ENCODE peak calls at places on chromosome 6, in four cellular contexts. R is lower lobe of right lung, H is endodermal cell, I is transverse colon. A is an unnamed sample. For H3K4me1, the result is how much of the 10 kb centered on the place peaks cover.

GRCh38 chr6:46062312-46062711 is 46.7 kb upstream of the CLIC5 start:
- DNase-seq in H (no peak), R (peak), I (peak), A (peak)

GRCh38 chr6:39923394-39923793 is 10.9 kb downstream of the MOCS1 start:
- DNase-seq in H (no peak), I (peak), R (peak), A (no peak)

GRCh38 chr6:112016335-112016734 is 37.6 kb upstream of the CCN6 start:
- DNase-seq in H (no peak), I (no peak), R (no peak), A (peak)

GRCh38 chr6:129498950-129499870 is 210.8 kb downstream of the ARHGAP18 start:
- DNase-seq in R (no peak), H (peak), I (no peak), A (peak)

GRCh38 chr6:70503813-70504465 is 62.8 kb upstream of the SDHAF4 start:
- DNase-seq in H (no peak), I (no peak), R (no peak), A (peak)

GRCh38 chr6:132902866-132903265 is 88.5 kb downstream of the RPS12 start:
- DNase-seq in R (no peak), I (no peak), H (no peak), A (no peak)

GRCh38 chr6:90397929-90398674 is 101.5 kb upstream of the BACH2 start:
- DNase-seq in I (no peak), H (peak), R (no peak), A (peak)

GRCh38 chr6:138099832-138100231 is 7.4 kb downstream of the PERP start:
- DNase-seq in I (no peak), H (no peak), R (no peak), A (peak)

GRCh38 chr6:134003542-134003951 is 48.9 kb downstream of the SLC2A12 start:
- DNase-seq in I (no peak), R (no peak), H (no peak), A (no peak)

GRCh38 chr6:1039746-1040145 is 272.2 kb upstream of the FOXQ1 start:
- DNase-seq in H (no peak), R (no peak), I (no peak), A (no peak)

GRCh38 chr6:121482004-121482693 is 46.7 kb downstream of the GJA1 start:
- DNase-seq in H (no peak), I (no peak), R (no peak), A (peak)

GRCh38 chr6:126625019-126625418 is 285.1 kb downstream of the CENPW start:
- DNase-seq in I (no peak), H (peak), R (no peak), A (peak)

GRCh38 chr6:119273799-119274595 is 75.6 kb downstream of the MAN1A1 start:
- DNase-seq in R (no peak), H (no peak), I (no peak), A (no peak)

GRCh38 chr6:41430875-41431274 is 95.5 kb downstream of the NCR2 start:
- DNase-seq in H (no peak), R (peak), I (no peak), A (peak)

GRCh38 chr6:30322527-30323501 is 3.9 kb upstream of the TRIM39 start:
- DNase-seq in R (no peak), H (no peak), I (no peak), A (no peak)

GRCh38 chr6:5484692-5485091 is 223.4 kb downstream of the FARS2 start:
- DNase-seq in I (no peak), H (no peak), R (no peak), A (no peak)

GRCh38 chr6:79702701-79703100 is 71.6 kb downstream of the SH3BGRL2 start:
- DNase-seq in H (no peak), R (no peak), I (no peak), A (no peak)

GRCh38 chr6:92024071-92024470 is 1395.3 kb downstream of the EPHA7 start:
- DNase-seq in R (no peak), H (no peak), I (no peak), A (no peak)

GRCh38 chr6:155260686-155261085 is 3.1 kb upstream of the CLDN20 start:
- DNase-seq in I (no peak), R (no peak), H (no peak), A (no peak)

GRCh38 chr6:112253842-112254816 is at the start of gene LAMA4:
- DNase-seq in H (peak), I (peak), R (peak), A (no peak)

GRCh38 chr6:17289491-17290106 is 8.4 kb downstream of the RBM24 start:
- DNase-seq in H (no peak), I (peak), R (peak), A (no peak)

GRCh38 chr6:134436281-134436815 is 118.4 kb upstream of the SGK1 start:
- DNase-seq in H (no peak), I (peak), R (peak), A (peak)

GRCh38 chr6:40831381-40831780 is 207.6 kb downstream of the UNC5CL start:
- DNase-seq in R (no peak), H (no peak), I (no peak), A (no peak)

DNA sequence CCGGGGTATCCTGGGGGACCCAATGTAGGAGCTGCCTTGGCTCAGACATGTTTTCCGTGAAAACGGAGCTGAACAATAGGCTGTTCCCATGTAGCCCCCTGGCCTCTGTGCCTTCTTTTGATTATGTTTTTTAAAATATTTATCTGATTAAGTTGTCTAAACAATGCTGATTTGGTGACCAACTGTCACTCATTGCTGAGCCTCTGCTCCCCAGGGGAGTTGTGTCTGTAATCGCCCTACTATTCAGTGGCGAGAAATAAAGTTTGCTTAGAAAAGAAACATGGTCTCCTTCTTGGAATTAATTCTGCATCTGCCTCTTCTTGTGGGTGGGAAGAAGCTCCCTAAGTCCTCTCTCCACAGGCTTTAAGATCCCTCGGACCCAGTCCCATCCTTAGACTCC is 2.7 kb downstream of the TNF start:
- DNase-seq in H (peak), I (no peak), R (no peak), A (no peak)
- H3K4me1 ChIP-seq in H (under half), I (under half), R (under half), A (under half)

GRCh38 chr6:23547851-23548250 is 578.2 kb upstream of the NRSN1 start:
- DNase-seq in I (no peak), H (peak), R (no peak), A (no peak)
- TF ChIP-seq CTCF in I (no peak), H (peak), R (no peak), A (peak)

GRCh38 chr6:150590448-150590847 is 9.2 kb upstream of the PLEKHG1 start:
- DNase-seq in R (no peak), I (no peak), H (no peak), A (peak)
- H3K4me1 ChIP-seq in R (under half), I (under half), H (under half), A (under half)

GRCh38 chr6:62707156-62707555 is 421.1 kb upstream of the KHDRBS2 start:
- DNase-seq in I (no peak), R (no peak), H (peak), A (no peak)
- TF ChIP-seq CTCF in I (no peak), R (no peak), H (peak), A (no peak)

DNA sequence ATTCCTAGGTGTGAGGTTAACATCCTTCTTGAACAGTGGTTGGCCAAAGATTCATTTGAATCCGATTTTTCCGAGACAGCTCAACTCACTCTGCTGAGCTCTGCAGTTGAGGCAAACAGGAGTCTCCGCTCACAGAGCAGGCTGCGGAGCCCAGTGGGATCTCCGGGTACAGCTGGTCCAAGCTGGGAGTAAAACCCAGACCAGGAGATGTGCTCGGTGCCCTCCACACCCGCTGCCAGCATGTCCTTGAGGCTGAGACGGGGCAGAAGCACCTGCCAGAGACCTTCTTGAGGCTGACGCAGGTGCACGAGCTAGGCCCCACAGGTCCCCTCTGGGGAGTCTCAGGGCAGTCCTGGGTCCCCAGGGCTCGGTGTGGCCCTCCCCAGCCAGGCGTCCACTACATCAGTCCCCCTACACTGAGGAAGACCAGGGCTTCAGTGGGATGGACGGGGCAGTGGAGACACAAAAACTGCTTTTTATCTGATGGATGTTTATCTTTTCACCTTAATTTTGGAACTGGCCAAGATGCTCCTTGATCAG is 119.0 kb downstream of the AGPAT4 start:
- DNase-seq in I (no peak), R (no peak), H (no peak), A (no peak)
- H3K4me1 ChIP-seq in I (under half), R (under half), H (under half), A (under half)

DNA sequence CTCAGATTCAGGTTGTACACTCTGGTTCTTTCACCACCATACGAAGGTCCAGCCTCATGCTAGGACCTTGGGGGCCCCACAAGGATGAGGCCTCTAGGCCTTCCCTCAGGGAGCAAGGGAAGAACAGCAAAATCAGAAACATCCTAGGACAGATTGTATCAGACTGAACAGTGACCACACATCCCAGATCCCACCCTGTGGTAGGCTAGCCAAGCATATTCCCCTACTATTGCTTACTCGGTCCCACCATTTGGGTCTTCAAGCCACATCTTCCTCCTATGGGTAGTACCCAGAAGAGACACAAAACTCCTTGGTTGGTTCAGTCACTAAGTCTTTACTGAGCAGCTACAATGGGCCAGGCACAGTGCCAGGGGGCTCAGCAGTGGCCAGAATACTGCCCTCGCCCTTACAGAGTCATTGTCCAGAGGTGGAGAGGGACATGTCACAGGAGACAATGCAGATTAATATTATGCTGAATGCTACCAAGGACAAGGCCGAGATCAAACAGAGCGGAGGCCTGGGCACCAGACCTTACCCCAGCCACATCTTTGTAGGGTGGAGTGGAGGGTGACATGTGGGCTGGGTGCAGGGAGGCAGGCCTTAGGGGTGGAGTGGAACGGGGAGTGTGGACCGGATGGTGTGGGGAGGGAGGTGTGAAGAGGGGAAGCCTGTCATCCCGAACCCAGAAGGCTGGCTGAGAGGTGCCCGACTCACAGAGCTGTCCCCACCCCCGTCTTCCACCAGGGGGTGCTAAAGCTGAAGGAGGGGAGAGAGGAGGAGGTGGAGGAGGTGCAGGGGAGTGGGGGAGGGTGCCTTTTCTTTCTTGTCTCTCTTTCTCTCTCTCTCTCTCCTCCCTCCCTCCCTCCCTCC is 6.8 kb upstream of the MAPK13 start:
- DNase-seq in H (peak), I (peak), R (peak), A (peak)
- TF ChIP-seq CTCF in H (peak), I (peak), R (peak), A (peak)

GRCh38 chr6:163708459-163708858 is 293.9 kb downstream of the QKI start:
- DNase-seq in I (peak), H (no peak), R (no peak), A (no peak)

GRCh38 chr6:163702736-163703135 is 288.2 kb downstream of the QKI start:
- DNase-seq in I (no peak), R (no peak), H (no peak), A (no peak)

GRCh38 chr6:163707385-163708355 is 293.2 kb downstream of the QKI start:
- DNase-seq in R (no peak), H (no peak), I (no peak), A (no peak)

GRCh38 chr6:163706688-163707087 is 292.2 kb downstream of the QKI start:
- DNase-seq in I (no peak), R (no peak), H (no peak), A (no peak)

DNA sequence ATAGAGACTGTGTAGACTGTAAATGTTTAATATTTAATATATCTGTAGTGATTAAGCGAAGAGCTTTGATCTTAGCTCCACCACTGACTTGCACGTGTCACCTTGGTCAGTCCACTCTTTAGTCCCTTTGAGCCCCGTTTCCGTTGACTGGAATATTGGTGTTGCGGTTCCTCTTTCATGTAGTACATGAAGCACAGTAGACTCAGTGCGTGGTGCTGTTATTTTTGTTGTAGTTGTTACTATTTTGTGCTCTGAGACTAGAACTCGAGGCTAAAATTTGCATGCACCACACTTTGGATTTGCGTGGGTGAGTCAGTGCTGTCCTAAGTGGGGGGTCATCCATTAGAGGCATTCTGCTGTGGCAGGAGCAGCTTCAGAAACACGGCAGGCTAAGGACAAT is 291.4 kb downstream of the QKI start:
- DNase-seq in R (no peak), I (peak), H (no peak), A (no peak)
- H3K4me1 ChIP-seq in R (half or more), I (under half), H (under half), A (under half)

DNA sequence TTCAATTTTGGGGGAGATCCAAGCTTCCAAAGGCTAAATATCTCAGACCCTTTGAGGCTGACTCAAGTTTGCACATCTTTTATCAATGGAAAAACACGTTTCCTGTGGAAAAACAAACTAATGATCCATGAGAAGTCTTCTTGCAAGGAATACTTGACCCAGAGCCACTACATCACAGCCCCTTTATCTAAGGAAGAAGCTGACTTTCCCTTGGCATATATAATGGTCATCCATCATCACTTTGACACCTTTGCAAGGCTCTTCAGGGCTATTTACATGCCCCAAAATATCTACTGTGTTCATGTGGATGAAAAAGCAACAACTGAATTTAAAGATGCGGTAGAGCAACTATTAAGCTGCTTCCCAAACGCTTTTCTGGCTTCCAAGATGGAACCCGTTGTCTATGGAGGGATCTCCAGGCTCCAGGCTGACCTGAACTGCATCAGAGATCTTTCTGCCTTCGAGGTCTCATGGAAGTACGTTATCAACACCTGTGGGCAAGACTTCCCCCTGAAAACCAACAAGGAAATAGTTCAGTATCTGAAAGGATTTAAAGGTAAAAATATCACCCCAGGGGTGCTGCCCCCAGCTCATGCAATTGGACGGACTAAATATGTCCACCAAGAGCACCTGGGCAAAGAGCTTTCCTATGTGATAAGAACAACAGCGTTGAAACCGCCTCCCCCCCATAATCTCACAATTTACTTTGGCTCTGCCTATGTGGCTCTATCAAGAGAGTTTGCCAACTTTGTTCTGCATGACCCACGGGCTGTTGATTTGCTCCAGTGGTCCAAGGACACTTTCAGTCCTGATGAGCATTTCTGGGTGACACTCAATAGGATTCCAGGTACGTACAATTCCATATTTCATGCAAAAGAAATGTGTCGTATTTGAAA is 35.6 kb downstream of the GCNT2 start:
- DNase-seq in R (no peak), H (peak), I (no peak), A (no peak)
- TF ChIP-seq CTCF in R (no peak), H (no peak), I (no peak), A (no peak)

GRCh38 chr6:32397252-32397920 is 9.6 kb downstream of the BTNL2 start:
- DNase-seq in I (peak), R (no peak), H (no peak), A (no peak)
- H3K4me1 ChIP-seq in I (under half), R (under half), H (under half), A (under half)

GRCh38 chr6:26543953-26544352 is 5.8 kb downstream of the HMGN4 start:
- DNase-seq in R (no peak), I (no peak), H (no peak), A (no peak)
- TF ChIP-seq CTCF in R (peak), I (peak), H (peak), A (peak)